ENCODE peak calls at places on chromosome 1, in eight cellular contexts. One of them, this sample, is unnamed.

GRCh38 chr1:97145321-97145956 is 423.9 kb downstream of the PTBP2 start:
- DNase-seq in GM18507: no peak
- DNase-seq in activated CD8-positive, alpha-beta memory T cell treated with anti-CD3 and anti-CD28 coated beads, Interleukin-2, amount 50 U/mL, for 4 hours: no peak
- DNase-seq in AG04450: no peak
- DNase-seq in NAMALWA: no peak
- DNase-seq in H9: no peak
- DNase-seq in ELR: peak
- DNase-seq in breast epithelium: peak
- DNase-seq in this sample: no peak

GRCh38 chr1:20151906-20152598 is 12.9 kb downstream of the PLA2G2F start:
- DNase-seq in activated CD8-positive, alpha-beta memory T cell treated with anti-CD3 and anti-CD28 coated beads, Interleukin-2, amount 50 U/mL, for 4 hours: peak
- DNase-seq in H9: peak
- DNase-seq in AG04450: peak
- DNase-seq in GM18507: peak
- DNase-seq in ELR: peak
- DNase-seq in NAMALWA: peak
- DNase-seq in breast epithelium: peak
- DNase-seq in this sample: no peak

GRCh38 chr1:173164686-173165085 is 42.4 kb downstream of the TNFSF4 start:
- DNase-seq in NAMALWA: no peak
- DNase-seq in AG04450: no peak
- DNase-seq in activated CD8-positive, alpha-beta memory T cell treated with anti-CD3 and anti-CD28 coated beads, Interleukin-2, amount 50 U/mL, for 4 hours: no peak
- DNase-seq in H9: no peak
- DNase-seq in GM18507: no peak
- DNase-seq in breast epithelium: no peak
- DNase-seq in ELR: no peak
- DNase-seq in this sample: no peak

GRCh38 chr1:28354121-28354520 is 15.4 kb upstream of the PHACTR4 start:
- DNase-seq in AG04450: no peak
- DNase-seq in ELR: peak
- DNase-seq in GM18507: no peak
- DNase-seq in activated CD8-positive, alpha-beta memory T cell treated with anti-CD3 and anti-CD28 coated beads, Interleukin-2, amount 50 U/mL, for 4 hours: no peak
- DNase-seq in H9: no peak
- DNase-seq in breast epithelium: no peak
- DNase-seq in NAMALWA: no peak
- DNase-seq in this sample: no peak

GRCh38 chr1:205458777-205459566 is 3.1 kb upstream of the BLACAT1 start:
- DNase-seq in H9: peak
- DNase-seq in GM18507: no peak
- DNase-seq in AG04450: no peak
- DNase-seq in NAMALWA: peak
- DNase-seq in ELR: peak
- DNase-seq in breast epithelium: no peak
- DNase-seq in activated CD8-positive, alpha-beta memory T cell treated with anti-CD3 and anti-CD28 coated beads, Interleukin-2, amount 50 U/mL, for 4 hours: no peak
- DNase-seq in this sample: no peak

GRCh38 chr1:54126271-54126815 is 26.5 kb downstream of the CDCP2 start:
- DNase-seq in activated CD8-positive, alpha-beta memory T cell treated with anti-CD3 and anti-CD28 coated beads, Interleukin-2, amount 50 U/mL, for 4 hours: no peak
- DNase-seq in GM18507: no peak
- DNase-seq in NAMALWA: no peak
- DNase-seq in breast epithelium: no peak
- DNase-seq in H9: no peak
- DNase-seq in AG04450: peak
- DNase-seq in ELR: no peak
- DNase-seq in this sample: no peak

GRCh38 chr1:45755697-45756096 is 5.2 kb upstream of the IPP start:
- DNase-seq in NAMALWA: no peak
- DNase-seq in H9: no peak
- DNase-seq in ELR: no peak
- DNase-seq in AG04450: no peak
- DNase-seq in GM18507: no peak
- DNase-seq in activated CD8-positive, alpha-beta memory T cell treated with anti-CD3 and anti-CD28 coated beads, Interleukin-2, amount 50 U/mL, for 4 hours: no peak
- DNase-seq in breast epithelium: no peak
- DNase-seq in this sample: no peak

GRCh38 chr1:38027201-38028104 is 14.9 kb downstream of the UTP11 start:
- DNase-seq in AG04450: no peak
- DNase-seq in ELR: no peak
- DNase-seq in GM18507: no peak
- DNase-seq in breast epithelium: peak
- DNase-seq in activated CD8-positive, alpha-beta memory T cell treated with anti-CD3 and anti-CD28 coated beads, Interleukin-2, amount 50 U/mL, for 4 hours: no peak
- DNase-seq in H9: no peak
- DNase-seq in NAMALWA: no peak
- DNase-seq in this sample: no peak

GRCh38 chr1:150302338-150302737 is 8.7 kb downstream of the MRPS21 start:
- DNase-seq in NAMALWA: no peak
- DNase-seq in AG04450: no peak
- DNase-seq in activated CD8-positive, alpha-beta memory T cell treated with anti-CD3 and anti-CD28 coated beads, Interleukin-2, amount 50 U/mL, for 4 hours: no peak
- DNase-seq in ELR: no peak
- DNase-seq in GM18507: no peak
- DNase-seq in breast epithelium: no peak
- DNase-seq in H9: peak
- DNase-seq in this sample: no peak

GRCh38 chr1:100955322-100955721 is 59.4 kb downstream of the SLC30A7 start:
- DNase-seq in H9: no peak
- DNase-seq in GM18507: no peak
- DNase-seq in activated CD8-positive, alpha-beta memory T cell treated with anti-CD3 and anti-CD28 coated beads, Interleukin-2, amount 50 U/mL, for 4 hours: no peak
- DNase-seq in AG04450: peak
- DNase-seq in ELR: peak
- DNase-seq in NAMALWA: no peak
- DNase-seq in breast epithelium: no peak
- DNase-seq in this sample: no peak

GRCh38 chr1:36532810-36533401 is 50.2 kb upstream of the CSF3R start:
- DNase-seq in breast epithelium: no peak
- DNase-seq in activated CD8-positive, alpha-beta memory T cell treated with anti-CD3 and anti-CD28 coated beads, Interleukin-2, amount 50 U/mL, for 4 hours: no peak
- DNase-seq in NAMALWA: no peak
- DNase-seq in AG04450: no peak
- DNase-seq in H9: no peak
- DNase-seq in ELR: no peak
- DNase-seq in GM18507: no peak
- DNase-seq in this sample: no peak

GRCh38 chr1:227885648-227886502 is 61.9 kb downstream of the WNT9A start:
- DNase-seq in ELR: peak
- DNase-seq in AG04450: no peak
- DNase-seq in breast epithelium: peak
- DNase-seq in GM18507: no peak
- DNase-seq in H9: peak
- DNase-seq in NAMALWA: no peak
- DNase-seq in activated CD8-positive, alpha-beta memory T cell treated with anti-CD3 and anti-CD28 coated beads, Interleukin-2, amount 50 U/mL, for 4 hours: no peak
- DNase-seq in this sample: peak

GRCh38 chr1:9731561-9731960 is 80.0 kb downstream of the PIK3CD start:
- DNase-seq in NAMALWA: no peak
- DNase-seq in ELR: no peak
- DNase-seq in breast epithelium: no peak
- DNase-seq in GM18507: no peak
- DNase-seq in AG04450: no peak
- DNase-seq in H9: no peak
- DNase-seq in activated CD8-positive, alpha-beta memory T cell treated with anti-CD3 and anti-CD28 coated beads, Interleukin-2, amount 50 U/mL, for 4 hours: no peak
- DNase-seq in this sample: no peak

GRCh38 chr1:117654485-117655219 is 48.8 kb downstream of the TENT5C start:
- DNase-seq in NAMALWA: peak
- DNase-seq in ELR: no peak
- DNase-seq in H9: no peak
- DNase-seq in activated CD8-positive, alpha-beta memory T cell treated with anti-CD3 and anti-CD28 coated beads, Interleukin-2, amount 50 U/mL, for 4 hours: no peak
- DNase-seq in breast epithelium: no peak
- DNase-seq in AG04450: no peak
- DNase-seq in GM18507: peak
- DNase-seq in this sample: no peak

GRCh38 chr1:193433599-193433998 is 247.2 kb upstream of the B3GALT2 start:
- DNase-seq in breast epithelium: no peak
- DNase-seq in AG04450: no peak
- DNase-seq in H9: no peak
- DNase-seq in activated CD8-positive, alpha-beta memory T cell treated with anti-CD3 and anti-CD28 coated beads, Interleukin-2, amount 50 U/mL, for 4 hours: no peak
- DNase-seq in NAMALWA: no peak
- DNase-seq in ELR: no peak
- DNase-seq in GM18507: no peak
- DNase-seq in this sample: no peak

GRCh38 chr1:231241751-231242150 is 739 bp downstream of the GNPAT start:
- DNase-seq in GM18507: no peak
- DNase-seq in AG04450: no peak
- DNase-seq in NAMALWA: peak
- DNase-seq in breast epithelium: no peak
- DNase-seq in ELR: peak
- DNase-seq in activated CD8-positive, alpha-beta memory T cell treated with anti-CD3 and anti-CD28 coated beads, Interleukin-2, amount 50 U/mL, for 4 hours: no peak
- DNase-seq in H9: no peak
- DNase-seq in this sample: no peak

GRCh38 chr1:116357487-116357886 is 15.6 kb upstream of the ATP1A1 start:
- DNase-seq in AG04450: no peak
- DNase-seq in H9: no peak
- DNase-seq in GM18507: no peak
- DNase-seq in ELR: peak
- DNase-seq in breast epithelium: no peak
- DNase-seq in NAMALWA: no peak
- DNase-seq in activated CD8-positive, alpha-beta memory T cell treated with anti-CD3 and anti-CD28 coated beads, Interleukin-2, amount 50 U/mL, for 4 hours: no peak
- DNase-seq in this sample: no peak

GRCh38 chr1:161190962-161191521 is 7.8 kb downstream of the ADAMTS4 start:
- DNase-seq in ELR: no peak
- DNase-seq in NAMALWA: no peak
- DNase-seq in H9: peak
- DNase-seq in activated CD8-positive, alpha-beta memory T cell treated with anti-CD3 and anti-CD28 coated beads, Interleukin-2, amount 50 U/mL, for 4 hours: no peak
- DNase-seq in AG04450: no peak
- DNase-seq in GM18507: no peak
- DNase-seq in breast epithelium: no peak
- DNase-seq in this sample: no peak

GRCh38 chr1:7703321-7704213 is 67.5 kb upstream of the VAMP3 start:
- DNase-seq in activated CD8-positive, alpha-beta memory T cell treated with anti-CD3 and anti-CD28 coated beads, Interleukin-2, amount 50 U/mL, for 4 hours: peak
- DNase-seq in AG04450: no peak
- DNase-seq in NAMALWA: no peak
- DNase-seq in H9: peak
- DNase-seq in breast epithelium: no peak
- DNase-seq in ELR: no peak
- DNase-seq in GM18507: no peak
- DNase-seq in this sample: no peak

GRCh38 chr1:231841616-231842344 is 215.2 kb downstream of the DISC1 start:
- DNase-seq in NAMALWA: no peak
- DNase-seq in AG04450: no peak
- DNase-seq in GM18507: no peak
- DNase-seq in breast epithelium: no peak
- DNase-seq in H9: no peak
- DNase-seq in ELR: peak
- DNase-seq in activated CD8-positive, alpha-beta memory T cell treated with anti-CD3 and anti-CD28 coated beads, Interleukin-2, amount 50 U/mL, for 4 hours: no peak
- DNase-seq in this sample: no peak

GRCh38 chr1:1390675-1391074 is 8.5 kb downstream of the CCNL2 start:
- DNase-seq in GM18507: no peak
- DNase-seq in H9: no peak
- DNase-seq in NAMALWA: no peak
- DNase-seq in ELR: no peak
- DNase-seq in breast epithelium: no peak
- DNase-seq in activated CD8-positive, alpha-beta memory T cell treated with anti-CD3 and anti-CD28 coated beads, Interleukin-2, amount 50 U/mL, for 4 hours: no peak
- DNase-seq in AG04450: no peak
- DNase-seq in this sample: no peak

GRCh38 chr1:159229486-159229885 is 24.8 kb downstream of the ACKR1 start:
- DNase-seq in GM18507: no peak
- DNase-seq in breast epithelium: peak
- DNase-seq in NAMALWA: no peak
- DNase-seq in activated CD8-positive, alpha-beta memory T cell treated with anti-CD3 and anti-CD28 coated beads, Interleukin-2, amount 50 U/mL, for 4 hours: no peak
- DNase-seq in AG04450: no peak
- DNase-seq in ELR: peak
- DNase-seq in H9: no peak
- DNase-seq in this sample: no peak

GRCh38 chr1:228798548-228798947 is 63.3 kb downstream of the RHOU start:
- DNase-seq in GM18507: no peak
- DNase-seq in NAMALWA: no peak
- DNase-seq in AG04450: no peak
- DNase-seq in ELR: no peak
- DNase-seq in breast epithelium: no peak
- DNase-seq in H9: no peak
- DNase-seq in activated CD8-positive, alpha-beta memory T cell treated with anti-CD3 and anti-CD28 coated beads, Interleukin-2, amount 50 U/mL, for 4 hours: no peak
- DNase-seq in this sample: peak

GRCh38 chr1:52033190-52034049 is at the start of gene KTI12:
- DNase-seq in H9: peak
- DNase-seq in GM18507: peak
- DNase-seq in ELR: peak
- DNase-seq in NAMALWA: peak
- DNase-seq in breast epithelium: peak
- DNase-seq in AG04450: peak
- DNase-seq in activated CD8-positive, alpha-beta memory T cell treated with anti-CD3 and anti-CD28 coated beads, Interleukin-2, amount 50 U/mL, for 4 hours: peak
- DNase-seq in this sample: no peak

GRCh38 chr1:218739426-218739825 is 394.3 kb downstream of the TGFB2 start:
- DNase-seq in AG04450: no peak
- DNase-seq in GM18507: no peak
- DNase-seq in H9: no peak
- DNase-seq in NAMALWA: no peak
- DNase-seq in breast epithelium: no peak
- DNase-seq in ELR: no peak
- DNase-seq in activated CD8-positive, alpha-beta memory T cell treated with anti-CD3 and anti-CD28 coated beads, Interleukin-2, amount 50 U/mL, for 4 hours: no peak
- DNase-seq in this sample: no peak

GRCh38 chr1:226274138-226274537 is 34.8 kb downstream of the LIN9 start:
- DNase-seq in GM18507: no peak
- DNase-seq in AG04450: no peak
- DNase-seq in activated CD8-positive, alpha-beta memory T cell treated with anti-CD3 and anti-CD28 coated beads, Interleukin-2, amount 50 U/mL, for 4 hours: no peak
- DNase-seq in H9: no peak
- DNase-seq in NAMALWA: no peak
- DNase-seq in ELR: no peak
- DNase-seq in breast epithelium: no peak
- DNase-seq in this sample: no peak

GRCh38 chr1:217562229-217562878 is 68.5 kb downstream of the GPATCH2 start:
- DNase-seq in AG04450: peak
- DNase-seq in breast epithelium: no peak
- DNase-seq in NAMALWA: no peak
- DNase-seq in GM18507: no peak
- DNase-seq in H9: no peak
- DNase-seq in activated CD8-positive, alpha-beta memory T cell treated with anti-CD3 and anti-CD28 coated beads, Interleukin-2, amount 50 U/mL, for 4 hours: no peak
- DNase-seq in ELR: peak
- DNase-seq in this sample: no peak

GRCh38 chr1:175466556-175466955 is 274.0 kb upstream of the KIAA0040 start:
- DNase-seq in ELR: no peak
- DNase-seq in activated CD8-positive, alpha-beta memory T cell treated with anti-CD3 and anti-CD28 coated beads, Interleukin-2, amount 50 U/mL, for 4 hours: no peak
- DNase-seq in H9: no peak
- DNase-seq in breast epithelium: no peak
- DNase-seq in AG04450: no peak
- DNase-seq in GM18507: no peak
- DNase-seq in NAMALWA: no peak
- DNase-seq in this sample: no peak

GRCh38 chr1:7538033-7538432 is 233.1 kb upstream of the VAMP3 start:
- DNase-seq in H9: no peak
- DNase-seq in GM18507: no peak
- DNase-seq in ELR: peak
- DNase-seq in NAMALWA: no peak
- DNase-seq in activated CD8-positive, alpha-beta memory T cell treated with anti-CD3 and anti-CD28 coated beads, Interleukin-2, amount 50 U/mL, for 4 hours: no peak
- DNase-seq in AG04450: no peak
- DNase-seq in breast epithelium: no peak
- DNase-seq in this sample: no peak

GRCh38 chr1:185787238-185787637 is 53.0 kb downstream of the HMCN1 start:
- DNase-seq in AG04450: no peak
- DNase-seq in GM18507: no peak
- DNase-seq in ELR: no peak
- DNase-seq in H9: no peak
- DNase-seq in NAMALWA: no peak
- DNase-seq in breast epithelium: no peak
- DNase-seq in activated CD8-positive, alpha-beta memory T cell treated with anti-CD3 and anti-CD28 coated beads, Interleukin-2, amount 50 U/mL, for 4 hours: no peak
- DNase-seq in this sample: no peak

GRCh38 chr1:50995651-50996050 is 25.6 kb downstream of the CDKN2C start:
- DNase-seq in NAMALWA: no peak
- DNase-seq in H9: no peak
- DNase-seq in breast epithelium: no peak
- DNase-seq in GM18507: no peak
- DNase-seq in activated CD8-positive, alpha-beta memory T cell treated with anti-CD3 and anti-CD28 coated beads, Interleukin-2, amount 50 U/mL, for 4 hours: no peak
- DNase-seq in ELR: no peak
- DNase-seq in AG04450: no peak
- DNase-seq in this sample: no peak

GRCh38 chr1:157189986-157190982 is 52.1 kb upstream of the ETV3 start:
- DNase-seq in ELR: no peak
- DNase-seq in H9: no peak
- DNase-seq in GM18507: no peak
- DNase-seq in NAMALWA: no peak
- DNase-seq in AG04450: no peak
- DNase-seq in breast epithelium: no peak
- DNase-seq in activated CD8-positive, alpha-beta memory T cell treated with anti-CD3 and anti-CD28 coated beads, Interleukin-2, amount 50 U/mL, for 4 hours: no peak
- DNase-seq in this sample: peak

GRCh38 chr1:10904396-10905358 is 107.8 kb upstream of the TARDBP start:
- DNase-seq in ELR: no peak
- DNase-seq in AG04450: no peak
- DNase-seq in activated CD8-positive, alpha-beta memory T cell treated with anti-CD3 and anti-CD28 coated beads, Interleukin-2, amount 50 U/mL, for 4 hours: no peak
- DNase-seq in GM18507: no peak
- DNase-seq in NAMALWA: no peak
- DNase-seq in H9: no peak
- DNase-seq in breast epithelium: no peak
- DNase-seq in this sample: no peak

GRCh38 chr1:234891427-234891826 is 237.2 kb downstream of the TOMM20 start:
- DNase-seq in H9: no peak
- DNase-seq in activated CD8-positive, alpha-beta memory T cell treated with anti-CD3 and anti-CD28 coated beads, Interleukin-2, amount 50 U/mL, for 4 hours: no peak
- DNase-seq in NAMALWA: no peak
- DNase-seq in GM18507: no peak
- DNase-seq in ELR: no peak
- DNase-seq in AG04450: no peak
- DNase-seq in breast epithelium: no peak
- DNase-seq in this sample: no peak

This sample was measured in vagina.